ENCODE peak calls at places on chromosomes 2 and 18, in four cellular contexts. One of them, this sample, is unnamed.

GRCh38 chr2:77479395-77479794 is 42.8 kb downstream of the LRRTM4 start:
- DNase-seq in nephron progenitor cell: no peak
- DNase-seq in BJ: no peak
- DNase-seq in anterior cingulate cortex: no peak
- DNase-seq in this sample: no peak

GRCh38 chr2:24611626-24612025 is 120.6 kb downstream of the NCOA1 start:
- DNase-seq in anterior cingulate cortex: no peak
- DNase-seq in nephron progenitor cell: no peak
- DNase-seq in BJ: no peak
- DNase-seq in this sample: no peak

GRCh38 chr18:50151876-50152275 is 43.1 kb downstream of the MYO5B start:
- DNase-seq in BJ: no peak
- DNase-seq in anterior cingulate cortex: no peak
- DNase-seq in nephron progenitor cell: no peak
- DNase-seq in this sample: no peak

GRCh38 chr2:84906108-84906899 is 848 bp downstream of the TMSB10 start:
- DNase-seq in anterior cingulate cortex: peak; percentile 39
- DNase-seq in nephron progenitor cell: peak; percentile 37
- DNase-seq in BJ: no peak
- DNase-seq in this sample: no peak

GRCh38 chr18:64271264-64271663 is 122.4 kb upstream of the LINC00305 start:
- DNase-seq in anterior cingulate cortex: no peak
- DNase-seq in BJ: no peak
- DNase-seq in nephron progenitor cell: no peak
- DNase-seq in this sample: no peak

GRCh38 chr2:233003658-233004555 is 9.1 kb downstream of the NGEF start:
- DNase-seq in BJ: no peak
- DNase-seq in anterior cingulate cortex: no peak
- DNase-seq in nephron progenitor cell: no peak
- DNase-seq in this sample: no peak

GRCh38 chr2:57022496-57022895 is 838.7 kb downstream of the CCDC85A start:
- DNase-seq in BJ: no peak
- DNase-seq in nephron progenitor cell: no peak
- DNase-seq in anterior cingulate cortex: no peak
- DNase-seq in this sample: no peak

GRCh38 chr2:37501121-37501520 is 156.7 kb downstream of the QPCT start:
- DNase-seq in anterior cingulate cortex: no peak
- DNase-seq in nephron progenitor cell: no peak
- DNase-seq in BJ: no peak
- DNase-seq in this sample: no peak

GRCh38 chr18:72410399-72410798 is 133.7 kb downstream of the CBLN2 start:
- DNase-seq in BJ: no peak
- DNase-seq in anterior cingulate cortex: no peak
- DNase-seq in nephron progenitor cell: no peak
- DNase-seq in this sample: no peak

GRCh38 chr2:101119431-101119830 is 31.8 kb downstream of the TBC1D8 start:
- DNase-seq in anterior cingulate cortex: no peak
- DNase-seq in BJ: no peak
- DNase-seq in nephron progenitor cell: no peak
- DNase-seq in this sample: no peak

This sample was measured in HEK293T.